ENCODE peak calls at places on chromosomes 2 and 18, in eight cellular contexts. P is H54, J is smooth muscle cell of the brain vasculature, Y is AG04449, F is BJ, U is COR-L47, I is NCI-H1694 treated with DMSO at 0.1 percent for 48 hours, K is hepatic stellate cell. A is an unnamed sample.

GRCh38 chr2:223724831-223725230 is 112.6 kb downstream of the AP1S3 start:
- DNase-seq in P (no peak), J (no peak), Y (no peak), F (no peak), U (no peak), I (no peak), K (no peak), A (no peak)

GRCh38 chr2:109238580-109238979 is 109.6 kb downstream of the SH3RF3 start:
- DNase-seq in P (no peak), J (no peak), Y (peak; percentile 45), F (peak; percentile 64), U (no peak), I (peak; percentile 9), K (peak; percentile 83), A (peak; percentile 70)

GRCh38 chr2:197675711-197676188 is 363 bp upstream of the RFTN2 start:
- DNase-seq in P (no peak), J (peak; percentile 62), Y (peak; percentile 29), F (no peak), U (no peak), I (no peak), K (peak; percentile 19), A (no peak)

GRCh38 chr2:80002112-80002511 is 302.4 kb downstream of the LRRTM1 start:
- DNase-seq in P (no peak), J (no peak), Y (no peak), F (no peak), U (no peak), I (no peak), K (no peak), A (no peak)

GRCh38 chr2:95500854-95501253 is 16.3 kb upstream of the TRIM43B start:
- DNase-seq in P (no peak), J (no peak), Y (no peak), F (no peak), U (no peak), I (no peak), K (no peak), A (no peak)

GRCh38 chr18:22601481-22601880 is 183.8 kb upstream of the CTAGE1 start:
- DNase-seq in P (no peak), J (no peak), Y (no peak), F (peak; percentile 46), U (no peak), I (no peak), K (no peak), A (no peak)

GRCh38 chr18:5286525-5286924 is 9.0 kb downstream of the ZBTB14 start:
- DNase-seq in P (no peak), J (no peak), Y (no peak), F (no peak), U (no peak), I (no peak), K (no peak), A (no peak)

GRCh38 chr18:43719264-43719795 is 442.0 kb upstream of the SYT4 start:
- DNase-seq in P (no peak), J (no peak), Y (no peak), F (no peak), U (no peak), I (no peak), K (no peak), A (no peak)

GRCh38 chr2:170873035-170873692 is 55.9 kb upstream of the GORASP2 start:
- DNase-seq in P (peak; percentile 70), J (peak; percentile 36), Y (no peak), F (no peak), U (peak; percentile 66), I (peak; percentile 71), K (peak; percentile 71), A (peak; percentile 56)

GRCh38 chr2:226256709-226257401 is 542.8 kb downstream of the IRS1 start:
- DNase-seq in P (no peak), J (no peak), Y (no peak), F (no peak), U (peak; percentile 33), I (no peak), K (no peak), A (no peak)

GRCh38 chr2:45826889-45827635 is 175.6 kb downstream of the PRKCE start:
- DNase-seq in P (peak; percentile 76), J (no peak), Y (no peak), F (peak; percentile 45), U (no peak), I (no peak), K (peak; percentile 47), A (peak; percentile 33)

GRCh38 chr2:72145658-72146329 is 1.9 kb downstream of the CYP26B1 start:
- DNase-seq in P (no peak), J (no peak), Y (no peak), F (no peak), U (no peak), I (no peak), K (no peak), A (peak; percentile 8)

GRCh38 chr18:68797901-68798300 is at the start of gene CCDC102B:
- DNase-seq in P (no peak), J (peak; percentile 85), Y (peak; percentile 12), F (peak; percentile 94), U (no peak), I (no peak), K (no peak), A (no peak)

GRCh38 chr2:92073815-92074548 is 2797.2 kb upstream of the TEKT4 start:
- DNase-seq in P (no peak), J (no peak), Y (no peak), F (no peak), U (no peak), I (no peak), K (no peak), A (no peak)

GRCh38 chr18:11246883-11247282 is 97.5 kb upstream of the PIEZO2 start:
- DNase-seq in P (no peak), J (no peak), Y (no peak), F (no peak), U (no peak), I (no peak), K (no peak), A (no peak)

GRCh38 chr2:72130671-72131360 is 16.8 kb downstream of the CYP26B1 start:
- DNase-seq in P (no peak), J (no peak), Y (no peak), F (no peak), U (no peak), I (no peak), K (no peak), A (no peak)

GRCh38 chr2:233115761-233116160 is 55.6 kb downstream of the INPP5D start:
- DNase-seq in P (no peak), J (no peak), Y (no peak), F (no peak), U (no peak), I (no peak), K (no peak), A (no peak)

GRCh38 chr2:84946204-84947009 is 24.6 kb upstream of the KCMF1 start:
- DNase-seq in P (peak; percentile 75), J (no peak), Y (no peak), F (peak; percentile 74), U (no peak), I (no peak), K (peak; percentile 73), A (no peak)

GRCh38 chr2:220282221-220282620 is 654.8 kb downstream of the SLC4A3 start:
- DNase-seq in P (no peak), J (no peak), Y (no peak), F (no peak), U (no peak), I (no peak), K (no peak), A (no peak)

GRCh38 chr2:60899230-60899891 is 18.0 kb downstream of the REL start:
- DNase-seq in P (no peak), J (no peak), Y (no peak), F (no peak), U (no peak), I (no peak), K (no peak), A (no peak)

GRCh38 chr18:33195795-33196194 is 244.7 kb downstream of the CCDC178 start:
- DNase-seq in P (no peak), J (no peak), Y (no peak), F (no peak), U (no peak), I (no peak), K (no peak), A (no peak)

GRCh38 chr2:157839162-157839801 is 36.8 kb downstream of the ACVR1 start:
- DNase-seq in P (peak; percentile 24), J (peak; percentile 70), Y (no peak), F (no peak), U (peak; percentile 96), I (peak; percentile 81), K (peak; percentile 33), A (no peak)

GRCh38 chr2:17133052-17133671 is 385.1 kb downstream of the RAD51AP2 start:
- DNase-seq in P (no peak), J (no peak), Y (no peak), F (no peak), U (no peak), I (no peak), K (no peak), A (no peak)

GRCh38 chr2:112019510-112019909 is 35.6 kb upstream of the TMEM87B start:
- DNase-seq in P (no peak), J (no peak), Y (no peak), F (no peak), U (no peak), I (no peak), K (no peak), A (no peak)

GRCh38 chr2:152436148-152436547 is 101.2 kb downstream of the FMNL2 start:
- DNase-seq in P (no peak), J (no peak), Y (no peak), F (no peak), U (no peak), I (no peak), K (no peak), A (no peak)

GRCh38 chr2:120914839-120915521 is 179.3 kb downstream of the GLI2 start:
- DNase-seq in P (peak; percentile 88), J (no peak), Y (peak; percentile 80), F (peak; percentile 82), U (no peak), I (no peak), K (peak; percentile 95), A (peak; percentile 86)

GRCh38 chr2:176111891-176112374 is 4.6 kb upstream of the HOXD10 start:
- DNase-seq in P (no peak), J (no peak), Y (no peak), F (no peak), U (no peak), I (no peak), K (no peak), A (no peak)

GRCh38 chr18:22470141-22470510 is 52.4 kb upstream of the CTAGE1 start:
- DNase-seq in P (no peak), J (no peak), Y (no peak), F (no peak), U (no peak), I (no peak), K (no peak), A (no peak)

GRCh38 chr2:218858671-218859555 is 692 bp upstream of the WNT6 start:
- DNase-seq in P (no peak), J (no peak), Y (no peak), F (no peak), U (no peak), I (no peak), K (no peak), A (no peak)

GRCh38 chr2:174590928-174591648 is 6.5 kb downstream of the WIPF1 start:
- DNase-seq in P (no peak), J (no peak), Y (no peak), F (no peak), U (no peak), I (no peak), K (peak; percentile 30), A (no peak)

GRCh38 chr18:66168834-66169233 is 418.0 kb downstream of the CDH7 start:
- DNase-seq in P (no peak), J (no peak), Y (no peak), F (no peak), U (no peak), I (peak; percentile 86), K (no peak), A (no peak)

GRCh38 chr2:24973812-24974211 is 2.1 kb upstream of the DNAJC27 start:
- DNase-seq in P (no peak), J (no peak), Y (no peak), F (no peak), U (no peak), I (no peak), K (no peak), A (no peak)

A was measured in left ventricle myocardium inferior.